ENCODE peak calls at places on chromosomes 6 and 20, in six cellular contexts. R, P, V, Q, W and X are unnamed samples.

GRCh38 chr20:25081065-25081729 is 744 bp downstream of the VSX1 start:
- DNase-seq in R (peak; percentile 60), P (peak; percentile 60), V (peak; percentile 89), Q (no peak), W (no peak), X (no peak)

GRCh38 chr6:126341126-126341525 is 1.2 kb downstream of the CENPW start:
- DNase-seq in R (no peak), P (no peak), V (no peak), Q (no peak), W (no peak), X (no peak)

GRCh38 chr20:20210327-20210726 is 157.6 kb upstream of the INSM1 start:
- DNase-seq in R (no peak), P (no peak), V (no peak), Q (no peak), W (no peak), X (no peak)

GRCh38 chr6:129317931-129318820 is 391.8 kb downstream of the ARHGAP18 start:
- DNase-seq in R (no peak), P (no peak), V (peak; percentile 53), Q (peak; percentile 9), W (no peak), X (no peak)

GRCh38 chr6:34170341-34170740 is 24.5 kb upstream of the GRM4 start:
- DNase-seq in R (no peak), P (no peak), V (no peak), Q (no peak), W (no peak), X (no peak)

GRCh38 chr20:25389858-25390537 is 637 bp downstream of the ABHD12 start:
- DNase-seq in R (peak; percentile 68), P (peak; percentile 73), V (peak; percentile 76), Q (no peak), W (peak; percentile 49), X (no peak)

GRCh38 chr6:99350573-99350972 is 1.1 kb upstream of the FAXC start:
- DNase-seq in R (peak; percentile 28), P (no peak), V (peak; percentile 33), Q (no peak), W (no peak), X (no peak)

GRCh38 chr20:56359212-56360132 is 698 bp downstream of the FAM210B start:
- DNase-seq in R (peak; percentile 50), P (peak; percentile 80), V (peak; percentile 64), Q (peak; percentile 69), W (peak; percentile 31), X (no peak)

GRCh38 chr6:139742671-139743070 is 368.2 kb upstream of the CITED2 start:
- DNase-seq in R (no peak), P (no peak), V (no peak), Q (no peak), W (no peak), X (no peak)

GRCh38 chr20:50929299-50930138 is 1.7 kb downstream of the ADNP start:
- DNase-seq in R (peak; percentile 93), P (peak; percentile 91), V (peak; percentile 97), Q (peak; percentile 96), W (peak; percentile 94), X (peak; percentile 92)

GRCh38 chr20:44247676-44248419 is 740 bp downstream of the GDAP1L1 start:
- DNase-seq in R (peak; percentile 59), P (no peak), V (peak; percentile 94), Q (peak; percentile 7), W (peak; percentile 9), X (no peak)

GRCh38 chr6:144158133-144158532 is 7.8 kb downstream of the STX11 start:
- DNase-seq in R (no peak), P (no peak), V (no peak), Q (peak; percentile 94), W (no peak), X (no peak)

GRCh38 chr6:100464910-100465700 is at the start of gene SIM1:
- DNase-seq in R (peak; percentile 89), P (no peak), V (peak; percentile 96), Q (peak; percentile 43), W (no peak), X (no peak)

GRCh38 chr6:33317418-33317667 is 201 bp downstream of the ZBTB22 start:
- DNase-seq in R (no peak), P (no peak), V (no peak), Q (no peak), W (no peak), X (no peak)

GRCh38 chr6:107542170-107542569 is 52.3 kb downstream of the SOBP start:
- DNase-seq in R (no peak), P (no peak), V (no peak), Q (no peak), W (no peak), X (no peak)

GRCh38 chr20:53365676-53366075 is 228.0 kb downstream of the ZNF217 start:
- DNase-seq in R (no peak), P (no peak), V (no peak), Q (no peak), W (no peak), X (no peak)

GRCh38 chr6:43733471-43734293 is 36.3 kb upstream of the VEGFA start:
- DNase-seq in R (no peak), P (no peak), V (no peak), Q (no peak), W (peak; percentile 66), X (peak; percentile 64)

GRCh38 chr20:18001131-18001921 is 32.5 kb downstream of the MGME1 start:
- DNase-seq in R (no peak), P (peak; percentile 78), V (no peak), Q (peak; percentile 60), W (no peak), X (peak; percentile 50)

GRCh38 chr6:47525330-47526057 is 47.9 kb downstream of the CD2AP start:
- DNase-seq in R (no peak), P (no peak), V (no peak), Q (no peak), W (no peak), X (no peak)

GRCh38 chr6:32796848-32797776 is 19.7 kb downstream of the HLA-DOB start:
- DNase-seq in R (peak; percentile 81), P (no peak), V (peak; percentile 75), Q (peak; percentile 47), W (peak; percentile 89), X (peak; percentile 55)

GRCh38 chr6:170147832-170148708 is 142.8 kb downstream of the DLL1 start:
- DNase-seq in R (no peak), P (no peak), V (peak; percentile 58), Q (no peak), W (peak; percentile 32), X (no peak)

GRCh38 chr6:140393665-140394064 is 1019.2 kb upstream of the CITED2 start:
- DNase-seq in R (no peak), P (no peak), V (no peak), Q (no peak), W (no peak), X (no peak)

GRCh38 chr6:154230910-154231595 is 125.5 kb downstream of the IPCEF1 start:
- DNase-seq in R (no peak), P (no peak), V (no peak), Q (no peak), W (no peak), X (no peak)

GRCh38 chr20:58447733-58448391 is 58.8 kb downstream of the VAPB start:
- DNase-seq in R (peak; percentile 71), P (no peak), V (peak; percentile 75), Q (peak; percentile 56), W (peak; percentile 54), X (no peak)

GRCh38 chr6:45500924-45501816 is 123.4 kb upstream of the SUPT3H start:
- DNase-seq in R (no peak), P (no peak), V (peak; percentile 59), Q (no peak), W (no peak), X (no peak)
- TF ChIP-seq CTCF in R (peak; percentile 62), P (no peak), V (peak; percentile 63), Q (peak; percentile 62), W (no peak), X (no peak)

DNA sequence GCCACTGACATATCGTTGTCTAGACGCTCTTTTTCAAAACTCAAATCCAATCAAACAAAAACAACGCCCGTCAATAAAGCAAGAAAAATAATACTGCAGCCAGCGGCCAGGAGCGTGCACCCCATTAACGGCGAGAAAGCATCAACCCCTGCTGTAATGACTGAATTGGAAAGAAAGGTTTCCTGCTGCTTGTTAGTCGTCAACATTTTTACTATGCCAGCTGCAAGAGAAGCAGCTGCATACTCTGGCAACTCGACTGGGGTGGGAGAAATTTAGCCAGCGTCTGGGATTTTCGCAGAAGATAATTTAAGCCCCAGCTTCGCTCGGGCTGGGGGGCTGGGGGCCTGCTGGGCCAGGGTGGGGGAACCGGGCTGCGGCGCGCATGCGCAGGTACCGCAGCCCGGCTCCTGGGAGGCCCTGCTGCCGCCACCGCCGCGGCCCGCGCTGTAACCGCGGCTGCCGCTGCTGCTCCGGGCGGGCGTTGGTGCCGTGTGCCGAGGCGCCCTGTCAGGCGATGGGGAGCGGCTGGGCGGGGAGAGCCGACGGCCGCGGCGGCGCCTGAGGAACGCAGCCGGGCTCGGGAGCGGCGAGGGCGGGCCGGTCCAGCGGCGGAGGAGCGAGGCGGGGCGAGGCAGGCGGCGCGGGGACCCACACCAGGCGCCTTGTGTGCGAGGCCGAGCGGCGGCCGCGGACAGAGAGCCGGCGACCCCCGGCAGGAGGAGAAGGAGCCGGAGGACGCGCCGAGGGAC is 732 bp upstream of the STXBP5 start:
- DNase-seq in R (peak; percentile 78), P (peak; percentile 83), V (peak; percentile 88), Q (peak; percentile 50), W (peak; percentile 88), X (peak; percentile 55)
- TF ChIP-seq CTCF in R (no peak), P (no peak), V (no peak), Q (no peak), W (no peak), X (no peak)

DNA sequence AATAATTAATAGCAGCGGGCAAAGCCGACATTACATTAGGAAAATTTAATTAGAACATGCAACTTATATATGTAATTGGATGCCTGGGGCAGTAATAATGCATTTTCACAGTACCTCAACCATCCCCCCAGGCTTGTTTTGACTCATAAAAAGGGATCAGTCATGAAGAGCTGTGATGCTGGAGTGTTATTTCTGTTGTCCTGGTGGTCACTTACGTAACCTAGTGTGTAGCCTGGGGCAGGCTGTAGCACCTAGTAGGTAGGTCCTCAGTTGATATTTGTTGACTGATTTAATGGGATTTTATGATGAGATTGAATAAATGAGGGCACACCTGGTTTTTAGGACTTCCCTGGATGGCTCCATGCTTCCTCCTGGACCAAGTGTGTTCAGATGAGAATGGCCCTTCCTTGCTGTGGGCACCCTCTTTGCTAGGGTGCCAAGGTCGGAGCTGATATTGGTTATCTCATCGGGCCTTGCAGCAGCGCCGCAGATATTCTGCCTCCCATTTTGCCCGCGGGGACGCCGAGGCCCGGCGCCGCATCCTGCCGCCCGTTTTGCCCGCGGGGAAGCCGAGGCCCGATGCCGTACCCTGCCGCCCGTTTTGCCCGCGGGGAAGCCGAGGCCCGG is 128.8 kb downstream of the CDH26 start:
- DNase-seq in R (no peak), P (no peak), V (no peak), Q (no peak), W (no peak), X (no peak)
- TF ChIP-seq CTCF in R (no peak), P (no peak), V (no peak), Q (no peak), W (no peak), X (no peak)

GRCh38 chr20:36272547-36273220 is 33.5 kb upstream of the DLGAP4 start:
- DNase-seq in R (no peak), P (no peak), V (no peak), Q (no peak), W (no peak), X (no peak)

GRCh38 chr20:36274248-36274841 is 31.8 kb upstream of the DLGAP4 start:
- DNase-seq in R (no peak), P (no peak), V (peak; percentile 11), Q (no peak), W (no peak), X (no peak)

GRCh38 chr20:36275011-36275410 is 31.1 kb upstream of the DLGAP4 start:
- DNase-seq in R (no peak), P (no peak), V (no peak), Q (no peak), W (no peak), X (no peak)

GRCh38 chr20:36271639-36272546 is 34.2 kb upstream of the DLGAP4 start:
- DNase-seq in R (no peak), P (no peak), V (no peak), Q (no peak), W (no peak), X (no peak)

GRCh38 chr20:36273414-36274247 is 32.5 kb upstream of the DLGAP4 start:
- DNase-seq in R (no peak), P (no peak), V (peak; percentile 28), Q (peak; percentile 6), W (peak; percentile 32), X (no peak)
- TF ChIP-seq CTCF in R (no peak), P (no peak), V (peak; percentile 20), Q (peak; percentile 65), W (peak; percentile 21), X (no peak)